ENCODE peak calls at places on chromosomes 11 and 22, in seven cellular contexts. R, O, K, L, Y, U and E are unnamed samples.

GRCh38 chr22:23215294-23216204 is 35.2 kb downstream of the BCR start:
- DNase-seq in R (no peak), O (peak; percentile 23), K (peak; percentile 64), L (peak; percentile 74), Y (no peak), U (no peak), E (no peak)

GRCh38 chr11:76008474-76008873 is 193.5 kb downstream of the UVRAG start:
- DNase-seq in R (no peak), O (peak; percentile 80), K (no peak), L (no peak), Y (no peak), U (no peak), E (no peak)

GRCh38 chr11:17736921-17737817 is 2.6 kb downstream of the KCNC1 start:
- DNase-seq in R (no peak), O (no peak), K (no peak), L (peak; percentile 52), Y (no peak), U (peak; percentile 5), E (no peak)

GRCh38 chr11:72070486-72070885 is 9.9 kb downstream of the NUMA1 start:
- DNase-seq in R (no peak), O (no peak), K (no peak), L (no peak), Y (no peak), U (no peak), E (no peak)

GRCh38 chr11:102293873-102294601 is 23.2 kb upstream of the BIRC3 start:
- DNase-seq in R (no peak), O (peak; percentile 66), K (no peak), L (no peak), Y (no peak), U (no peak), E (no peak)

GRCh38 chr11:13781153-13781552 is 112.7 kb downstream of the FAR1 start:
- DNase-seq in R (no peak), O (no peak), K (no peak), L (no peak), Y (no peak), U (no peak), E (no peak)

GRCh38 chr22:49210606-49211005 is 617.1 kb downstream of the BRD1 start:
- DNase-seq in R (no peak), O (no peak), K (no peak), L (peak; percentile 26), Y (no peak), U (no peak), E (peak; percentile 3)

GRCh38 chr11:60164550-60165075 is 18.3 kb downstream of the MS4A6A start:
- DNase-seq in R (no peak), O (no peak), K (no peak), L (no peak), Y (no peak), U (no peak), E (no peak)

GRCh38 chr22:50532824-50533344 is 3.1 kb upstream of the TYMP start:
- DNase-seq in R (no peak), O (no peak), K (no peak), L (no peak), Y (no peak), U (peak; percentile 25), E (no peak)
- H3K4me3 ChIP-seq in R (peak overlapping the region; percentile 78), O (no peak overlapping the region), K (no peak overlapping the region), L (no peak overlapping the region), Y (no peak overlapping the region), U (no peak overlapping the region), E (peak overlapping the region; percentile 53)

GRCh38 chr11:626475-627272 is at the start of gene SCT:
- DNase-seq in R (no peak), O (no peak), K (no peak), L (peak; percentile 65), Y (no peak), U (peak; percentile 47), E (no peak)

GRCh38 chr11:623349-623869 is 1.3 kb downstream of the CDHR5 start:
- DNase-seq in R (no peak), O (no peak), K (no peak), L (no peak), Y (no peak), U (no peak), E (no peak)

GRCh38 chr11:623999-624704 is 603 bp downstream of the CDHR5 start:
- DNase-seq in R (no peak), O (peak; percentile 25), K (no peak), L (no peak), Y (no peak), U (peak; percentile 91), E (no peak)

GRCh38 chr11:625636-626319 is 1.0 kb upstream of the CDHR5 start:
- DNase-seq in R (no peak), O (no peak), K (no peak), L (no peak), Y (no peak), U (peak; percentile 63), E (peak; percentile 65)

DNA sequence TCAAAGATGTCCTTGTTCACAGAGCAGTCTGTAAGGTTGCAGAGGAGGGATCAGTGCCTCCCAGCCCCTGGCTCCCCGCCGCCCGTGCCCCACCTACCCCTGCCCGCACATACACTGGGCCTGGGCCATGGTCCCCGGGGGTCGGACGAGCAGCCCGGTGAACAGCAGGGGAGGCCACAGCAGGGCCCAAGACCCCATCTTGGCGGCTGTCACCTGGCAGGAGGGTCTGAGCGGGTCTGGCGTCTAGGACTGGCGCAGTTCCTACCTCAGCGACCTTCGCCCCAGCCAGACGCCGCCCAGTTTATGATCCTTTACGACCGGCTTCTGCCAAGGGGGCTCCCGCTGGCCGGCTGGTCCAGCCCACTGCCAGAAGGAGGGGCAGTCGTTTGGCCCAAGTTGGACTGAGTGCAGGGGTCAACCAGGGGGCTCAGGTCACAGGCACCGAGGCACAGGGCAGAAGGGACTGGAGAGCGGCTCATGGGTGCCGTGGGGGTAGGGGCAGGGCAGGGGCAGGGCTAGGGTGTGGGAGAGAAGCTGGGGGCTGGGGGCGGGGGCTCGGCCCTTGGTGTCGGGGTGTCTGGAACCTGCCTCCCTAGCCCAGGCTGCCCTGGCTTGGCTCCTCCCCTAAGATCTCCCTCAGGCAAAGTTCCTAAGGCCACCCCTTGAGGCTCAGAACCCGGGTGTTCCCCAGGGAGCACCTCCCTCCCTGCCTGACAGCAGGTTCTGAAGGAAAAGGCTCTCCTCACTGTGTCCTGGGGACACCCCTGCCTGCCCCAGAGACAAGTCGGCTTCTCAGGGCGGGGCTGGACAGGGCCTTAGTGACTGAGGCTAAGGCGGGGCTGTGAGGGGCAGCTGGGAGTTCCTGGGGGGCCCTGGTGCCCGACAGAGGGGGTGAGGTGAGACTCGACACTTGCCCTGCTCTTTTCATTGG is at the start of gene CDHR5:
- DNase-seq in R (no peak), O (no peak), K (no peak), L (no peak), Y (no peak), U (peak; percentile 87), E (no peak)
- H3K4me3 ChIP-seq in R (no peak within 1 kb of the TSS), O (no peak within 1 kb of the TSS), K (no peak within 1 kb of the TSS), L (no peak within 1 kb of the TSS), Y (no peak within 1 kb of the TSS), U (peak within 1 kb of the TSS; percentile 28), E (no peak within 1 kb of the TSS)

GRCh38 chr11:10022764-10023163 is 271.3 kb downstream of the SBF2 start:
- DNase-seq in R (no peak), O (no peak), K (no peak), L (no peak), Y (no peak), U (no peak), E (no peak)
- H3K4me3 ChIP-seq in R (no peak overlapping the region), O (no peak overlapping the region), K (no peak overlapping the region), L (no peak overlapping the region), Y (no peak overlapping the region), U (no peak overlapping the region), E (no peak overlapping the region)

GRCh38 chr11:15107730-15108515 is 6.8 kb upstream of the INSC start:
- DNase-seq in R (no peak), O (peak; percentile 59), K (no peak), L (no peak), Y (no peak), U (no peak), E (no peak)
- H3K4me3 ChIP-seq in R (no peak overlapping the region), O (no peak overlapping the region), K (no peak overlapping the region), L (no peak overlapping the region), Y (no peak overlapping the region), U (no peak overlapping the region), E (no peak overlapping the region)

GRCh38 chr22:39522567-39523300 is 2.4 kb downstream of the ATF4 start:
- DNase-seq in R (no peak), O (peak; percentile 75), K (no peak), L (peak; percentile 73), Y (no peak), U (peak; percentile 46), E (peak; percentile 81)
- H3K4me3 ChIP-seq in R (peak overlapping the region; percentile 95), O (peak overlapping the region; percentile 93), K (peak overlapping the region; percentile 1), L (peak overlapping the region; percentile 30), Y (peak overlapping the region; percentile 92), U (no peak overlapping the region), E (peak overlapping the region; percentile 90)

GRCh38 chr22:21031545-21032036 is 770 bp downstream of the SLC7A4 start:
- DNase-seq in R (no peak), O (no peak), K (no peak), L (no peak), Y (no peak), U (no peak), E (no peak)
- H3K4me3 ChIP-seq in R (peak overlapping the region; percentile 54), O (no peak overlapping the region), K (no peak overlapping the region), L (no peak overlapping the region), Y (peak overlapping the region; percentile 34), U (no peak overlapping the region), E (no peak overlapping the region)